ENCODE peak calls at places on chromosomes 1 and 21, in six cellular contexts. N is activated T-cell treated with anti-CD3 and anti-CD28 coated beads for 1 hour; M is A172; I is amniotic stem cell; H is stimulated activated CD4-positive, alpha-beta T cell treated with anti-CD3 and anti-CD28 coated beads, TNF-alpha, amount 100 ng/mL, for 48 hours; E is activated T-helper 1 cell treated with Interleukin-2 at 50 U/mL for 16 hours. A is an unnamed sample.

GRCh38 chr1:41632788-41633575 is 148.5 kb upstream of the EDN2 start:
- DNase-seq in M (no peak), H (no peak), I (no peak), E (no peak), N (no peak), A (no peak)

GRCh38 chr1:183231545-183231944 is 45.5 kb downstream of the LAMC2 start:
- DNase-seq in I (no peak), M (no peak), N (no peak), E (no peak), H (no peak), A (no peak)

GRCh38 chr21:45269861-45270260 is 17.8 kb downstream of the POFUT2 start:
- DNase-seq in E (no peak), I (no peak), N (no peak), H (no peak), M (no peak), A (no peak)

GRCh38 chr1:151003175-151003574 is 3.5 kb downstream of the MINDY1 start:
- DNase-seq in N (no peak), H (no peak), M (no peak), E (no peak), I (no peak), A (no peak)

GRCh38 chr1:101187287-101187686 is 49.5 kb upstream of the S1PR1 start:
- DNase-seq in E (no peak), I (no peak), M (no peak), H (no peak), N (no peak), A (no peak)

GRCh38 chr1:53060580-53060979 is 1.4 kb upstream of the PODN start:
- DNase-seq in E (no peak), M (no peak), H (no peak), N (no peak), I (no peak), A (no peak)

GRCh38 chr1:62849031-62849430 is 65.1 kb downstream of the ATG4C start:
- DNase-seq in I (no peak), E (no peak), M (no peak), H (no peak), N (no peak), A (no peak)

GRCh38 chr1:165496493-165496892 is 47.3 kb upstream of the LRRC52 start:
- DNase-seq in E (no peak), M (no peak), I (no peak), H (no peak), N (no peak), A (no peak)

GRCh38 chr1:75812065-75812464 is 15.4 kb downstream of the MSH4 start:
- DNase-seq in N (no peak), M (no peak), I (no peak), H (no peak), E (no peak), A (no peak)

GRCh38 chr1:15056515-15057285 is 96.8 kb upstream of the TMEM51 start:
- DNase-seq in I (no peak), E (no peak), M (peak), H (no peak), N (no peak), A (no peak)

GRCh38 chr1:89725016-89725380 is 92.1 kb downstream of the LRRC8C start:
- DNase-seq in M (peak), H (no peak), I (no peak), N (no peak), E (no peak), A (no peak)

GRCh38 chr1:43978264-43978550 is 803 bp upstream of the B4GALT2 start:
- DNase-seq in E (no peak), M (no peak), N (no peak), I (no peak), H (no peak), A (no peak)

GRCh38 chr1:53373246-53373645 is 45.4 kb upstream of the LRP8 start:
- DNase-seq in H (no peak), I (no peak), N (no peak), M (no peak), E (no peak), A (no peak)

GRCh38 chr1:109984190-109984455 is 442 bp upstream of the AHCYL1 start:
- DNase-seq in E (no peak), I (no peak), H (no peak), N (no peak), M (no peak), A (no peak)

GRCh38 chr1:17314491-17314971 is 6.5 kb downstream of the PADI4 start:
- DNase-seq in H (no peak), M (peak), I (no peak), N (no peak), E (no peak), A (no peak)

GRCh38 chr1:163745204-163745603 is 423.4 kb downstream of the NUF2 start:
- DNase-seq in H (no peak), N (no peak), I (no peak), M (no peak), E (no peak), A (no peak)

GRCh38 chr1:24920155-24920925 is 9.7 kb downstream of the RUNX3 start:
- DNase-seq in N (no peak), E (no peak), H (peak), M (no peak), I (no peak), A (no peak)

GRCh38 chr1:152996633-152997385 is 4.7 kb upstream of the SPRR3 start:
- DNase-seq in N (no peak), M (no peak), I (no peak), E (no peak), H (no peak), A (no peak)

GRCh38 chr1:170149241-170149640 is 3.5 kb downstream of the NTMT2 start:
- DNase-seq in E (no peak), H (no peak), N (no peak), I (no peak), M (no peak), A (no peak)

GRCh38 chr1:24609949-24610517 is 33.1 kb upstream of the SRRM1 start:
- DNase-seq in H (no peak), M (no peak), E (no peak), I (no peak), N (no peak), A (no peak)

GRCh38 chr21:35401476-35401875 is 352.4 kb upstream of the RUNX1 start:
- DNase-seq in H (no peak), M (peak), N (no peak), I (no peak), E (no peak), A (no peak)

GRCh38 chr21:16407403-16408279 is 677.9 kb downstream of the USP25 start:
- DNase-seq in E (no peak), M (peak), H (no peak), N (no peak), I (no peak), A (no peak)

GRCh38 chr1:14392161-14392886 is 206.2 kb upstream of the KAZN start:
- DNase-seq in M (no peak), E (no peak), H (no peak), I (no peak), N (no peak), A (no peak)

GRCh38 chr1:107493111-107493716 is 352.4 kb downstream of the NTNG1 start:
- DNase-seq in E (no peak), M (no peak), I (no peak), H (no peak), N (no peak), A (no peak)

GRCh38 chr1:200282497-200283122 is 127.2 kb downstream of the ZNF281 start:
- DNase-seq in I (no peak), M (no peak), H (no peak), E (no peak), N (no peak), A (no peak)

GRCh38 chr1:111615874-111616715 is 3.5 kb upstream of the RAP1A start:
- DNase-seq in E (no peak), M (no peak), I (no peak), H (no peak), N (no peak), A (no peak)

GRCh38 chr1:28437924-28438699 is 67.7 kb upstream of the RCC1 start:
- DNase-seq in M (peak), E (no peak), I (peak), H (no peak), N (no peak), A (no peak)

GRCh38 chr21:45507523-45507875 is 34.7 kb downstream of the SLC19A1 start:
- DNase-seq in I (no peak), M (no peak), H (no peak), N (no peak), E (no peak), A (no peak)

GRCh38 chr1:226211181-226211580 is 12.3 kb upstream of the MIXL1 start:
- DNase-seq in E (no peak), I (no peak), M (no peak), H (no peak), N (no peak), A (no peak)

GRCh38 chr1:221397141-221397540 is 344.7 kb downstream of the DUSP10 start:
- DNase-seq in E (no peak), M (no peak), N (no peak), H (no peak), I (no peak), A (no peak)

GRCh38 chr1:27342778-27343638 is 1.2 kb downstream of the SYTL1 start:
- DNase-seq in E (peak), N (peak), H (no peak), I (no peak), M (no peak), A (no peak)

GRCh38 chr1:245091818-245092637 is 62.8 kb upstream of the KIF26B start:
- DNase-seq in I (peak), N (no peak), M (peak), H (no peak), E (no peak), A (no peak)

GRCh38 chr1:175504875-175505555 is 238.4 kb downstream of the TNR start:
- DNase-seq in I (no peak), N (no peak), H (no peak), M (no peak), E (no peak), A (no peak)

GRCh38 chr1:85654066-85654782 is 54.0 kb downstream of the ZNHIT6 start:
- DNase-seq in M (peak), E (no peak), I (peak), H (no peak), N (no peak), A (no peak)

GRCh38 chr1:50237081-50237480 is 128.4 kb downstream of the ELAVL4 start:
- DNase-seq in M (no peak), N (no peak), E (no peak), I (no peak), H (no peak), A (no peak)

GRCh38 chr21:31618696-31619430 is 40.6 kb upstream of the SOD1 start:
- DNase-seq in I (no peak), E (no peak), M (no peak), H (no peak), N (no peak), A (no peak)

A was measured in progenitor cell of endocrine pancreas.